ENCODE peak calls at places on chromosomes 5 and 9, in eight cellular contexts. Z is HEK293T; Q is left kidney; E is stimulated activated naive CD8-positive, alpha-beta T cell treated with anti-CD3 and anti-CD28 coated beads, Interleukin-15, amount 100 ng/mL, for 72 hours; I is Kasumi-1; N is central memory CD4-positive, alpha-beta T cell; B is GM04504; F is ELR. R is an unnamed sample.

GRCh38 chr5:61321650-61322049 is 10.4 kb upstream of the ZSWIM6 start:
- DNase-seq in E (no peak), B (no peak), F (no peak), Z (no peak), I (no peak), Q (no peak), N (no peak), R (no peak)

GRCh38 chr5:42513246-42513645 is 90.0 kb downstream of the GHR start:
- DNase-seq in Z (no peak), I (no peak), B (no peak), N (no peak), F (no peak), E (no peak), Q (no peak), R (no peak)

GRCh38 chr9:109317979-109318671 is 2.7 kb downstream of the EPB41L4B start:
- DNase-seq in F (no peak), I (no peak), N (no peak), B (no peak), E (no peak), Z (no peak), Q (no peak), R (no peak)

GRCh38 chr5:36689225-36689624 is 82.8 kb downstream of the SLC1A3 start:
- DNase-seq in Z (no peak), B (no peak), N (no peak), Q (no peak), F (peak), I (peak), E (no peak), R (no peak)

GRCh38 chr5:757931-758697 is 26.4 kb downstream of the ZDHHC11B start:
- DNase-seq in N (peak), B (no peak), F (no peak), I (peak), Q (peak), Z (no peak), E (no peak), R (no peak)

GRCh38 chr9:107681988-107682387 is 192.4 kb upstream of the KLF4 start:
- DNase-seq in B (no peak), Z (no peak), E (no peak), N (no peak), Q (no peak), F (no peak), I (no peak), R (no peak)

GRCh38 chr5:99900302-99900811 is 634.8 kb upstream of the FAM174A start:
- DNase-seq in F (peak), E (no peak), B (no peak), N (no peak), Z (peak), I (no peak), Q (peak), R (no peak)

GRCh38 chr5:128038641-128039040 is 44.9 kb upstream of the SLC12A2 start:
- DNase-seq in B (no peak), E (no peak), Q (no peak), N (no peak), I (peak), F (peak), Z (no peak), R (no peak)

GRCh38 chr5:41856644-41857491 is 13.4 kb downstream of the OXCT1 start:
- DNase-seq in B (no peak), F (peak), E (peak), N (peak), Z (peak), I (peak), Q (peak), R (peak)

GRCh38 chr5:105230516-105230915 is 1667.9 kb upstream of the NUDT12 start:
- DNase-seq in E (no peak), Z (no peak), F (no peak), N (no peak), I (peak), B (no peak), Q (no peak), R (no peak)

GRCh38 chr5:72955143-72955767 is 586 bp upstream of the FCHO2 start:
- DNase-seq in Q (no peak), B (no peak), I (peak), N (no peak), F (no peak), Z (peak), E (no peak), R (no peak)

GRCh38 chr9:35172878-35173277 is 11.1 kb downstream of the UNC13B start:
- DNase-seq in I (no peak), F (no peak), E (no peak), Z (peak), Q (no peak), N (no peak), B (no peak), R (no peak)

GRCh38 chr5:180114304-180115003 is 42.9 kb upstream of the RNF130 start:
- DNase-seq in B (no peak), F (no peak), Z (no peak), I (no peak), E (no peak), N (no peak), Q (no peak), R (no peak)

GRCh38 chr5:61802456-61802855 is 470.4 kb downstream of the ZSWIM6 start:
- DNase-seq in F (no peak), I (no peak), Q (no peak), E (no peak), Z (no peak), N (no peak), B (no peak), R (no peak)

GRCh38 chr9:336039-336438 is 121.4 kb downstream of the DOCK8 start:
- DNase-seq in Z (no peak), E (no peak), N (no peak), Q (peak), I (no peak), F (no peak), B (no peak), R (no peak)